ENCODE peak calls at places on chromosomes 7 and 10, in five cellular contexts. J is mucosa of descending colon; M is CD8-positive, alpha-beta T cell; C is CD8-positive, alpha-beta memory T cell; H is AG04450. Q is an unnamed sample.
A peak's percentile ranks its signal among the peaks of the same experiment; 100 is the strongest.

GRCh38 chr10:31274310-31274709 is 44.7 kb upstream of the ZEB1 start:
- DNase-seq in M (no peak), C (no peak), J (no peak), H (no peak), Q (no peak)

GRCh38 chr10:122421054-122421625 is 33.3 kb upstream of the ARMS2 start:
- DNase-seq in C (peak; percentile 20), M (no peak), J (no peak), H (no peak), Q (no peak)

GRCh38 chr7:155603190-155603857 is 41.1 kb upstream of the RBM33 start:
- DNase-seq in J (no peak), C (no peak), H (no peak), M (no peak), Q (no peak)

GRCh38 chr7:117600912-117601311 is 121.1 kb downstream of the CFTR start:
- DNase-seq in M (no peak), C (no peak), J (no peak), H (no peak), Q (no peak)

GRCh38 chr7:45880433-45880860 is 7.6 kb upstream of the CCDC201 start:
- DNase-seq in C (no peak), M (no peak), H (no peak), J (no peak), Q (no peak)

GRCh38 chr7:43905954-43906326 is 456 bp downstream of the URGCP start:
- DNase-seq in M (peak; percentile 55), J (peak; percentile 57), C (no peak), H (no peak), Q (no peak)

GRCh38 chr7:129271500-129272355 is 46.9 kb downstream of the AHCYL2 start:
- DNase-seq in H (peak; percentile 6), J (no peak), M (peak; percentile 67), C (peak; percentile 74), Q (no peak)

GRCh38 chr7:127251458-127252379 is 1.0 kb downstream of the GRM8 start:
- DNase-seq in H (no peak), C (no peak), J (peak; percentile 50), M (peak; percentile 51), Q (no peak)

GRCh38 chr7:36563706-36564325 is 160.5 kb downstream of the AOAH start:
- DNase-seq in H (peak; percentile 11), M (no peak), C (no peak), J (no peak), Q (no peak)

Q was measured in epithelial cell of prostate.